ENCODE peak calls at places on chromosomes 16 and 17, in five cellular contexts. I, X, S, D and H are unnamed samples.

GRCh38 chr17:82231562-82232321 is 2.9 kb downstream of the SLC16A3 start:
- DNase-seq in I (peak; percentile 92), X (peak; percentile 58), S (peak; percentile 76), D (peak; percentile 92), H (peak; percentile 57)

GRCh38 chr16:51326131-51326856 is 175.2 kb upstream of the SALL1 start:
- DNase-seq in I (no peak), X (no peak), S (no peak), D (no peak), H (no peak)

GRCh38 chr17:66420961-66421371 is 118.6 kb downstream of the PRKCA start:
- DNase-seq in I (no peak), X (peak; percentile 25), S (no peak), D (no peak), H (no peak)

GRCh38 chr17:17503566-17504130 is 7.5 kb upstream of the RASD1 start:
- DNase-seq in I (peak; percentile 40), X (no peak), S (peak; percentile 66), D (no peak), H (no peak)

GRCh38 chr16:50067290-50067853 is 1.6 kb downstream of the HEATR3 start:
- DNase-seq in I (no peak), X (peak; percentile 36), S (no peak), D (no peak), H (peak; percentile 66)

GRCh38 chr17:73293031-73293430 is 18.8 kb downstream of the CDC42EP4 start:
- DNase-seq in I (no peak), X (peak; percentile 76), S (peak; percentile 34), D (no peak), H (no peak)

GRCh38 chr17:13885550-13885949 is 183.8 kb upstream of the COX10 start:
- DNase-seq in I (no peak), X (no peak), S (no peak), D (no peak), H (no peak)

GRCh38 chr16:64626771-64627170 is 495.1 kb downstream of the CDH11 start:
- DNase-seq in I (no peak), X (no peak), S (no peak), D (no peak), H (no peak)

GRCh38 chr17:12222392-12222791 is 201.7 kb downstream of the MAP2K4 start:
- DNase-seq in I (no peak), X (no peak), S (no peak), D (no peak), H (no peak)

GRCh38 chr16:56226187-56226586 is 34.9 kb downstream of the GNAO1 start:
- DNase-seq in I (no peak), X (no peak), S (no peak), D (no peak), H (no peak)

GRCh38 chr17:7823581-7824001 is 10.4 kb upstream of the KDM6B start:
- DNase-seq in I (no peak), X (no peak), S (no peak), D (no peak), H (no peak)

GRCh38 chr17:65455972-65456343 is 105.5 kb downstream of the AXIN2 start:
- DNase-seq in I (no peak), X (peak; percentile 43), S (no peak), D (no peak), H (peak; percentile 57)

GRCh38 chr16:49698931-49699715 is 156.8 kb downstream of the ZNF423 start:
- DNase-seq in I (no peak), X (no peak), S (peak; percentile 80), D (no peak), H (no peak)

GRCh38 chr16:72722552-72722951 is 325.4 kb downstream of the ZFHX3 start:
- DNase-seq in I (no peak), X (no peak), S (no peak), D (no peak), H (no peak)

GRCh38 chr17:31888124-31888523 is 13.4 kb downstream of the UTP6 start:
- DNase-seq in I (no peak), X (no peak), S (no peak), D (no peak), H (no peak)

GRCh38 chr16:64705443-64705842 is 416.4 kb downstream of the CDH11 start:
- DNase-seq in I (no peak), X (no peak), S (no peak), D (no peak), H (no peak)

GRCh38 chr17:63181856-63182255 is 215.8 kb downstream of the TANC2 start:
- DNase-seq in I (no peak), X (no peak), S (no peak), D (no peak), H (no peak)

GRCh38 chr16:73231379-73231778 is 183.5 kb upstream of the ZFHX3 start:
- DNase-seq in I (no peak), X (no peak), S (no peak), D (no peak), H (no peak)

GRCh38 chr16:62882552-62883221 is 846.4 kb upstream of the CDH8 start:
- DNase-seq in I (no peak), X (no peak), S (no peak), D (no peak), H (no peak)

GRCh38 chr16:22878955-22879354 is 65.0 kb downstream of the HS3ST2 start:
- DNase-seq in I (no peak), X (no peak), S (no peak), D (no peak), H (no peak)

GRCh38 chr16:899678-900060 is 71.1 kb downstream of the LMF1 start:
- DNase-seq in I (peak; percentile 20), X (no peak), S (no peak), D (no peak), H (no peak)

GRCh38 chr17:70521821-70522256 is 352.5 kb downstream of the KCNJ2 start:
- DNase-seq in I (no peak), X (peak; percentile 31), S (peak; percentile 31), D (no peak), H (no peak)

GRCh38 chr16:2295056-2295798 is 27.3 kb upstream of the RNPS1 start:
- DNase-seq in I (no peak), X (no peak), S (no peak), D (no peak), H (no peak)

GRCh38 chr16:81237282-81237681 is 1.2 kb upstream of the BCO1 start:
- DNase-seq in I (peak; percentile 56), X (peak; percentile 29), S (no peak), D (no peak), H (no peak)

GRCh38 chr17:48037924-48038323 is 327 bp upstream of the COPZ2 start:
- DNase-seq in I (peak; percentile 44), X (no peak), S (no peak), D (no peak), H (no peak)

GRCh38 chr17:59400858-59401257 is 69.4 kb downstream of the YPEL2 start:
- DNase-seq in I (no peak), X (no peak), S (no peak), D (no peak), H (no peak)
- H3K4me3 ChIP-seq in I (no peak overlapping the region), X (peak overlapping the region; percentile 44), S (peak overlapping the region; percentile 12), D (no peak overlapping the region), H (no peak overlapping the region)

GRCh38 chr16:5323742-5324141 is 226.1 kb upstream of the EEF2KMT start:
- DNase-seq in I (no peak), X (no peak), S (no peak), D (no peak), H (no peak)
- H3K4me1 ChIP-seq in I (no peaks in the 10 kb centered on the region), X (no peaks in the 10 kb centered on the region), S (no peaks in the 10 kb centered on the region), D (no peaks in the 10 kb centered on the region), H (no peaks in the 10 kb centered on the region)

GRCh38 chr17:79299349-79299748 is 224.7 kb downstream of the ENGASE start:
- DNase-seq in I (no peak), X (no peak), S (no peak), D (no peak), H (no peak)
- TF ChIP-seq CTCF in I (no peak), X (no peak), S (no peak), D (no peak), H (no peak)

GRCh38 chr16:79915264-79916160 is 315.0 kb upstream of the MAF start:
- DNase-seq in I (no peak), X (no peak), S (no peak), D (no peak), H (no peak)
- H3K4me3 ChIP-seq in I (no peak overlapping the region), X (no peak overlapping the region), S (no peak overlapping the region), D (no peak overlapping the region), H (no peak overlapping the region)

DNA sequence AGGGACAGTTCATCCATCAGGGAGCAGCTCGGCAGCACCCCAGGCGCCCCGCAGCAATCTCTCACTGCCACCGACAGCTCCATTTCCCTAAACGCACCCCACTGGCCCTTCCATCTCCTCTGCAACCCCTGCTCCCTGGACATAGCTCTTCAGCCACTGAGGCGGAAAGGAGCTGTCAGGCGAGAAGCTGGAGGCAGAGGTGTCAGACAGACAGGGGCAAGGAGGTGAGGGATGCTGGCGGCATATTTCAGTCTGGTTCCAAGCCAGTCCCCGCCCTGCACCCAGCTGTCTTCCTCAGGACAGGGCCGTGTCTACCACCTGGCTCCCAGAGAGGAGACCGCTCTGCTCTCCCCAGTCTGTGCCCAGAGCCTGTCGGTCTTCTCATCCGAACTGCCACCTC is 9.7 kb downstream of the ACLY start:
- DNase-seq in I (no peak), X (no peak), S (no peak), D (no peak), H (no peak)
- H3K4me1 ChIP-seq in I (peaks cover under 1% of the 10 kb centered on the region), X (peaks cover 30% of the 10 kb centered on the region), S (no peaks in the 10 kb centered on the region), D (peaks cover 8% of the 10 kb centered on the region), H (no peaks in the 10 kb centered on the region)

DNA sequence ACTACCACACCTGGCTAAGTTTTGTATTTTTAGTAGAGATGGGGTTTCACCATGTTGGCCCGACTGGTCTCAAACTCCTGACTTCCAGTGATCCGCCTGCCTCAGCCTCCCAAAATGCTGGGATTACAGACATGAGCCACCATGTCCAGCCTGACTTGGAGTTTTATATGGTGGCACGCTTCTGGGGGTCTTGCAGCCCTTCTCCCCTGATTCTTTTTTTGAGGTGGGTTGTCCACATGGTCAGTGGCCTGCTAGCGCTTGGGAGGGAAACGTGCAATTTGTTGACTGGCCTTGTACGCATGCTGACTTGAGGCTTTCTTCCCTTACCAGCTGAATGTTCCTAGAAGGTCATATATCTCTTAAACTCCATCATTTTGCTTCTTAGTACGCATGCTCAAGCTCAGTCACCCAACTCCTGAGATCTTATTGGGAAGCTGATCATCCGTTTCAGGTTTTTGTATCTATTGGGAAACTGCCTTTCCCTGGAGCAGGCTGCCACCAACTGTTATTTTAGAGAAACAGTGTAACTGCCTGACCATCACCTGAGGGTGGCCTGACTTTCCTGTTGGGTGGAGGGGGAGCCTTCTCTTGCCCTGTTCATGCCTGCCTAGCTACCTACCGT is 13.7 kb upstream of the LDHD start:
- DNase-seq in I (no peak), X (peak; percentile 13), S (no peak), D (no peak), H (no peak)
- TF ChIP-seq CTCF in I (no peak), X (no peak), S (no peak), D (no peak), H (no peak)

GRCh38 chr17:39776267-39776666 is 38.5 kb downstream of the GRB7 start:
- DNase-seq in I (no peak), X (no peak), S (no peak), D (no peak), H (no peak)
- H3K4me3 ChIP-seq in I (no peak overlapping the region), X (no peak overlapping the region), S (no peak overlapping the region), D (no peak overlapping the region), H (no peak overlapping the region)

GRCh38 chr17:74536890-74537289 is 5.6 kb upstream of the CD300LB start:
- DNase-seq in I (no peak), X (no peak), S (no peak), D (no peak), H (no peak)
- H3K4me1 ChIP-seq in I (no peaks in the 10 kb centered on the region), X (no peaks in the 10 kb centered on the region), S (no peaks in the 10 kb centered on the region), D (no peaks in the 10 kb centered on the region), H (no peaks in the 10 kb centered on the region)

GRCh38 chr16:89132194-89133005 is 38.7 kb downstream of the ACSF3 start:
- DNase-seq in I (peak; percentile 27), X (no peak), S (peak; percentile 25), D (no peak), H (no peak)
- TF ChIP-seq CTCF in I (no peak), X (peak; percentile 17), S (no peak), D (no peak), H (peak; percentile 2)